ENCODE peak calls at places on chromosome 12, in six cellular contexts. Y, L, S, U, N and F are unnamed samples. For H3K9me2, the result is how much of the 10 kb centered on the place peaks cover.

GRCh38 chr12:65889144-65889880 is 65.0 kb downstream of the HMGA2 start:
- DNase-seq in N (no peak), S (no peak), Y (no peak), U (no peak), L (no peak), F (no peak)

GRCh38 chr12:91978143-91978542 is 167.5 kb downstream of the BTG1 start:
- DNase-seq in L (no peak), Y (no peak), S (no peak), N (no peak), U (no peak), F (no peak)

GRCh38 chr12:121443911-121444841 is 44.3 kb downstream of the RNF34 start:
- DNase-seq in Y (no peak), L (no peak), N (no peak), U (no peak), S (no peak), F (no peak)

GRCh38 chr12:118436986-118437385 is 60.6 kb downstream of the SUDS3 start:
- DNase-seq in Y (no peak), U (no peak), L (no peak), N (no peak), S (no peak), F (peak)

GRCh38 chr12:75712223-75712622 is 200.8 kb upstream of the KRR1 start:
- DNase-seq in U (peak), Y (no peak), L (no peak), S (no peak), N (peak), F (no peak)

GRCh38 chr12:101852998-101853397 is 22.2 kb upstream of the GNPTAB start:
- DNase-seq in S (no peak), U (no peak), Y (no peak), L (no peak), N (no peak), F (no peak)

GRCh38 chr12:989751-990278 is 1.2 kb upstream of the ERC1 start:
- DNase-seq in N (no peak), L (peak), S (peak), Y (no peak), U (peak), F (peak)

GRCh38 chr12:92486443-92487137 is 216.2 kb upstream of the PLEKHG7 start:
- DNase-seq in U (no peak), L (no peak), S (no peak), Y (no peak), N (no peak), F (no peak)

GRCh38 chr12:50055831-50056628 is 1.4 kb upstream of the ASIC1 start:
- DNase-seq in S (peak), Y (peak), N (peak), U (peak), L (peak), F (peak)

GRCh38 chr12:112664569-112664968 is 127.0 kb upstream of the RPH3A start:
- DNase-seq in U (peak), N (no peak), S (peak), L (no peak), Y (peak), F (peak)

GRCh38 chr12:80161612-80162011 is 62.3 kb downstream of the OTOGL start:
- DNase-seq in S (no peak), L (no peak), U (no peak), N (no peak), Y (no peak), F (no peak)

GRCh38 chr12:113762849-113763816 is 203.0 kb downstream of the RBM19 start:
- DNase-seq in L (peak), S (no peak), N (no peak), U (no peak), Y (no peak), F (no peak)

GRCh38 chr12:54419088-54419887 is at the start of gene ITGA5:
- DNase-seq in S (no peak), N (peak), U (peak), Y (no peak), L (peak), F (peak)

GRCh38 chr12:66829660-66830325 is 150.9 kb upstream of the GRIP1 start:
- DNase-seq in S (no peak), L (no peak), N (no peak), U (no peak), Y (peak), F (no peak)

GRCh38 chr12:113933201-113933786 is 32.8 kb downstream of the RBM19 start:
- DNase-seq in S (no peak), U (no peak), L (no peak), Y (no peak), N (no peak), F (peak)

GRCh38 chr12:48454675-48455074 is 17.7 kb upstream of the ANP32D start:
- DNase-seq in Y (peak), U (peak), S (peak), N (peak), L (no peak), F (peak)

GRCh38 chr12:4434721-4435425 is 10.7 kb downstream of the FGF6 start:
- DNase-seq in S (no peak), U (no peak), N (no peak), L (no peak), Y (no peak), F (no peak)

GRCh38 chr12:131126662-131127173 is 173.0 kb downstream of the ADGRD1 start:
- DNase-seq in S (no peak), N (no peak), Y (no peak), U (no peak), L (no peak), F (no peak)

GRCh38 chr12:47307680-47308399 is 228.1 kb upstream of the AMIGO2 start:
- DNase-seq in L (peak), N (peak), Y (peak), S (peak), U (peak), F (peak)

GRCh38 chr12:59069481-59069880 is 149.2 kb upstream of the LRIG3 start:
- DNase-seq in N (no peak), L (no peak), S (no peak), U (no peak), Y (no peak), F (no peak)
- H3K9me2 ChIP-seq in N (under half), L (under half), S (under half), U (under half), Y (under half), F (under half)

GRCh38 chr12:11863988-11864387 is 206.8 kb upstream of the BCL2L14 start:
- DNase-seq in S (no peak), Y (no peak), U (no peak), N (no peak), L (peak), F (peak)
- H3K27ac ChIP-seq in S (no peak), Y (no peak), U (no peak), N (no peak), L (peak), F (peak)

DNA sequence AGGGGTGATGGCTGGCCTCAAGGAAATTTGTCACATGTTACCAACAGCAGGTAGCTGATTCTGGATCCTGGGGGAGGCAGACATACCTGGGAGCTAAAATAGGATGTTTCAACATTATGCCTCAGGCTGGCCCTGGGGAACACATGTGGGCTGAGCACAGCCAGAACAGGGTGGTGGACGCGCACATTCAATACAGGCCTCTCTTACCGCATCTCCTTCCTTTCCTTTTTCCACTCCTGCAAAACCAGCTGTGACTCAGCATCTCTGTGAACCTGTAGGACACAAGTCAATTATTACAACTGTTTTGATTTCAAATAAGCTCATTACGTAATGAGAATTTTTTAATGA is 61.0 kb downstream of the NT5DC3 start:
- DNase-seq in N (no peak), U (no peak), S (no peak), L (no peak), Y (no peak), F (peak)
- H3K9ac ChIP-seq in N (no peak), U (no peak), S (no peak), L (no peak), Y (no peak), F (no peak)

GRCh38 chr12:2273288-2273687 is 220.5 kb downstream of the CACNA1C start:
- DNase-seq in Y (no peak), L (no peak), N (no peak), S (no peak), U (no peak), F (peak)

GRCh38 chr12:2274733-2275132 is 221.9 kb downstream of the CACNA1C start:
- DNase-seq in U (no peak), Y (no peak), L (no peak), S (no peak), N (no peak), F (no peak)

GRCh38 chr12:2271961-2272360 is 219.2 kb downstream of the CACNA1C start:
- DNase-seq in N (no peak), L (no peak), U (no peak), S (no peak), Y (no peak), F (no peak)

GRCh38 chr12:2276288-2276842 is 223.6 kb downstream of the CACNA1C start:
- DNase-seq in N (no peak), L (no peak), U (no peak), S (no peak), Y (no peak), F (peak)

GRCh38 chr12:2273751-2274150 is 221.0 kb downstream of the CACNA1C start:
- DNase-seq in Y (no peak), S (no peak), U (no peak), L (no peak), N (no peak), F (no peak)
- H3K9me2 ChIP-seq in Y (under half), S (under half), U (under half), L (under half), N (under half), F (under half)

GRCh38 chr12:2282321-2282720 is 229.5 kb downstream of the CACNA1C start:
- DNase-seq in S (no peak), N (no peak), U (no peak), Y (no peak), L (no peak), F (no peak)
- H3K27ac ChIP-seq in S (no peak), N (no peak), U (no peak), Y (no peak), L (no peak), F (no peak)

GRCh38 chr12:77343291-77343690 is 277.9 kb upstream of the E2F7 start:
- DNase-seq in U (peak), Y (no peak), N (no peak), S (no peak), L (no peak), F (peak)
- H3K9ac ChIP-seq in U (no peak), Y (no peak), N (no peak), S (no peak), L (no peak), F (no peak)

GRCh38 chr12:55720071-55720564 is at the start of gene RDH5:
- DNase-seq in U (peak), L (no peak), S (no peak), Y (no peak), N (no peak), F (peak)
- H3K9me2 ChIP-seq in U (under half), L (under half), S (under half), Y (under half), N (under half), F (under half)

GRCh38 chr12:104465379-104465778 is 8.6 kb downstream of the CHST11 start:
- DNase-seq in L (no peak), Y (no peak), S (no peak), U (no peak), N (no peak), F (no peak)

GRCh38 chr12:104462325-104462724 is 5.6 kb downstream of the CHST11 start:
- DNase-seq in N (no peak), S (no peak), U (no peak), L (no peak), Y (no peak), F (no peak)

GRCh38 chr12:104464899-104465298 is 8.2 kb downstream of the CHST11 start:
- DNase-seq in U (no peak), N (no peak), L (no peak), S (no peak), Y (no peak), F (no peak)

GRCh38 chr12:104462931-104463339 is 6.2 kb downstream of the CHST11 start:
- DNase-seq in U (no peak), L (no peak), S (no peak), Y (peak), N (no peak), F (no peak)

DNA sequence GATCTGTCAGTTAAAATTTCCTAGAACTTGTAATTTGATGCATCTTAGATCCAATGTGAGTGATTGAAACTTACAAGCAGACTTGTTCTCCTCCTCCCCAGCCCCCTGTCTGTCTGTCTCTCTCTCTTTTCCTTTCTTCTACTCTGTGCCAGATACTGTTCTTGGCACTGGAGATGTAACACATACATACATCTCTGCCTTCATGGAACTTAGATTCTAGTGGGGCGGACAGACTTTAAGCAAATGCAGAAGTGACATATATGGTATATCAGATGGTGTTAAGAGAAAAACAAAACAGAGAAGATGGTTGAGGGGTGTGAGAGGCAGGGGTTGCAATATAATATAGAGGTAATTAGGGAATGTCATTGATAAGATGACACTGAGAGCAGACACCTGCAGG is 6.6 kb downstream of the CHST11 start:
- DNase-seq in N (no peak), Y (no peak), U (no peak), S (no peak), L (no peak), F (no peak)
- H3K27ac ChIP-seq in N (no peak), Y (peak), U (no peak), S (no peak), L (no peak), F (no peak)

DNA sequence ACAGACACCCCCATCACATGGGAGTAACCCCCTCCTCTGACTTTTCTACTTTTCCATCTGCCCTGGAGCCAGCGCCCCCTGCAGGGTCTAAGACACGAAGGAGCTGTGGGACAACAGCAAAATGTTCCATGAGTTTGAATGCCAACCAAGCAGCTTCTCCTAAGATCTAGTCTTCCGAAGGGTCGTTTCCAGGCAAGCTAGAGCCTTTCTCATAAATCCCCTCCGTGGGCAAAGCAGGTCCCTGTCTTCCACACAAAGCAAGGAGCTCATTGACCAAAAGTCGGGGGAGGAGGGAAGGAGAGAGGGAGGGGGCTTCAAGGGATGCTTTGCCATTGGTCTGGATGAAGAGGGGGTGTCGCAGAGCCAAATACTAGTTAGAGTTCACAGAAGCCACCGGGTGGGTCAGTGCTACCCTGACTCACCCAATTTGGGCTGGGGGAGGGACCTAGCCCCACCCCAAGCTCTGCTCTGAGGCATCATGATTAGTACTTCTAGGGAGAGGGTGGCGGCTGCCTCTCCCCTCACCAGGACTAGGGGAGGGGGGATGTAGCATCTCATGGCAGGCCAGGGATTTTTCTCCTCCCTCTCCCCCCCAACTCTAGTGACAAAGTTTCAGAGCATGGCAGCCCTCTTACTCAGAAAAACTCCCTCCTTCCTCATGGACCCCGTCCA is 1.6 kb downstream of the MSI1 start:
- DNase-seq in U (no peak), L (peak), S (no peak), Y (no peak), N (no peak), F (peak)
- H3K9ac ChIP-seq in U (no peak), L (no peak), S (no peak), Y (no peak), N (peak), F (no peak)